ENCODE peak calls at places on chromosome 19, in four cellular contexts. H is adrenal gland, E is Peyer's patch, O is stomach. S is an unnamed sample.

GRCh38 chr19:3186891-3187661 is 1.3 kb downstream of the NCLN start:
- DNase-seq in H (no peak), E (no peak), O (no peak), S (no peak)

GRCh38 chr19:47863514-47863936 is 4.5 kb downstream of the TPRX2 start:
- DNase-seq in H (peak), E (peak), O (peak), S (peak)

GRCh38 chr19:40650749-40651305 is 39.6 kb downstream of the NUMBL start:
- DNase-seq in H (no peak), E (no peak), O (no peak), S (no peak)

GRCh38 chr19:50258918-50259372 is 55.5 kb downstream of the MYH14 start:
- DNase-seq in H (peak), E (no peak), O (peak), S (peak)

GRCh38 chr19:10252707-10253106 is 693 bp downstream of the MRPL4 start:
- DNase-seq in H (no peak), E (no peak), O (no peak), S (no peak)

GRCh38 chr19:44800461-44800860 is 8.4 kb upstream of the BCAM start:
- DNase-seq in H (peak), E (peak), O (peak), S (peak)

GRCh38 chr19:18946335-18946734 is 5.3 kb upstream of the HOMER3 start:
- DNase-seq in H (no peak), E (no peak), O (no peak), S (no peak)

GRCh38 chr19:345320-345879 is 804 bp upstream of the MIER2 start:
- DNase-seq in H (no peak), E (no peak), O (no peak), S (no peak)

GRCh38 chr19:35132254-35132653 is 2.6 kb downstream of the LGI4 start:
- DNase-seq in H (no peak), E (no peak), O (no peak), S (no peak)

DNA sequence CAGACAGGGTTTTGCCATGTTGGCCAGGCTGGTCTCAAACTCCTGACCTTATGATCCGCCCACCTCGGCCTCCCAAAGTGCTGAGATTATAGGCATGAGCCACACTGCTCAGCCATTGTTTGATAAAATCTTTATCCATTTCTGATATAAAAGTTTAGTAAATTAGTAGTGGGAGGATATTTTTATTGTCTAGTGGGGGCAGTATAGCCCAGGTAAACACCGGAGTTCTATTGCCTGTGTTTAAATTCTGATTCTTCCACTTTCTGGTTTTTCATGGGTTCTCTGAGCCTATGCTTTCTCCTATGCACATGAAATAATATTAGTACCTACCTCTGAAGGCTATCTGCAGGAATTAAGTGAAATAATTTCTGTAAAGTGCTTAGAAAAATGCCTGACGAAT is 20.1 kb upstream of the ARHGEF18 start:
- DNase-seq in H (no peak), E (no peak), O (no peak), S (no peak)
- TF ChIP-seq CTCF in H (no peak), E (no peak), O (no peak), S (no peak)

GRCh38 chr19:41847351-41848105 is 2.7 kb downstream of the DMRTC2 start:
- DNase-seq in H (no peak), E (no peak), O (no peak), S (no peak)

GRCh38 chr19:41844601-41845000 is at the start of gene LYPD4:
- DNase-seq in H (no peak), E (no peak), O (no peak), S (no peak)

GRCh38 chr19:41845051-41845590 is 279 bp downstream of the DMRTC2 start:
- DNase-seq in H (no peak), E (no peak), O (no peak), S (no peak)

GRCh38 chr19:41845001-41845050 is at the start of gene DMRTC2:
- DNase-seq in H (no peak), E (no peak), O (no peak), S (no peak)

DNA sequence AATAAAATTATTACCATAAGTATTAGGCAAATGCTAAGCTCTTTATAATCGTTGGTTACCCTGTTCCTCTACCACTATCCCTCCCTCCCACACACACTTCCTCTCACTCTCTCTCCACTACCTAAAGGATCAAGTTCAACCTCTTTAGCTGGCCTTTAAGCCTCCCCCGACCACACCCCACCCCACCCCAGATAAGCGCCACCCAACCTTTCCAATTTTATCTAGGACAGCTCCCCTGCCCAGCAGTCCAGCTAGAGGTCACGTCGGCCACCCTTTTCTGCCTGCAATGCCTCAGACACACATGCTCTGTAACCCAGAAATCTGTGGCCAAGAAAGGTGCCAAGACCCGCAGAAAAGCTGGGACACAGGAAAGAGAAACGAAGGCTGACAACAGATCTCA is 1.1 kb downstream of the LYPD4 start:
- DNase-seq in H (no peak), E (no peak), O (no peak), S (no peak)
- H3K27ac ChIP-seq in H (no peak), E (no peak), O (no peak), S (no peak)

DNA sequence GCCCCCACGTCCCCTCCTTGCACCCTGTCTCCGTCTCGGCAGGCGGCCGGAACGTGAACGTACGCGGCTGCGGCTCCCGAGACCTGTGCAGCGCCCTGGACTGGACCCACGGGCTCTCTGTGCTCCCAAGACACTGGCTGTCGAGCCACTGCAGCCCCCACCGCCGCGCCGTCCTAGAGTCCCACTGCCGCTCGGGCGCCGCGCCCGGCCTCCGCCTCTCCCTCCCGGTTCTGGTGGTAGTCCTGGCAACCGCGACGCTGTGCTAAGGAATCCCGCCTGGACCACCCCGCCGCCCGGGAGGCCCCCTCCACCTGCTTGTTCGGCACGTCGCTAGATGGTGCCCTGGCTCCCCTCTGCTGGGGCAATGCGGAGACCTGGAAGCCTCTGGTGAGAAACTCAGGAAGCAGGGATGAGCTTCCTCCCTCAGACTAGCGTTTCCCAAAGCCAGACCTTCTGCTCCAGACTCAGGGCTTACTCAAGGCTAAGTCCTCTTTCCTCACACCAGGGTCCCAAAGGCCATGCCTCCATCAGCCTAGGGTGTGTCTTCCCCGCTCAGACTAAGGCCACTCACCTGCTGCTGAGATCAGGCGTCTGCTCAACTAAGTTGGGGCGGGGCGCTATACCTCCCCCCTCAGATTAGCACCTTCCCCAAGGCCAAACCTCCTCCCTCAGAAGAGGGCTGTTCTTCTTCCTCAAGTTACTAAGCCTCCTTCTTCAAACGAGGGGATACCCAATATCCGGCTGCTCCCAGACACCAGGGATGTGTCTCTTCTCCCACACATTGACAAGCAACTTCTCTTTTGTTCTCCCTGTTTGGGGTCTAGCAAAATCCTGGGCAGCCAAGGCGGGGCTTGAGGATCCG is 16.1 kb upstream of the IRGC start:
- DNase-seq in H (no peak), E (peak), O (peak), S (peak)
- TF ChIP-seq CTCF in H (no peak), E (no peak), O (no peak), S (no peak)

GRCh38 chr19:46412983-46413261 is 442 bp downstream of the CCDC8 start:
- DNase-seq in H (no peak), E (no peak), O (no peak), S (no peak)
- H3K27ac ChIP-seq in H (peak), E (no peak), O (peak), S (no peak)

DNA sequence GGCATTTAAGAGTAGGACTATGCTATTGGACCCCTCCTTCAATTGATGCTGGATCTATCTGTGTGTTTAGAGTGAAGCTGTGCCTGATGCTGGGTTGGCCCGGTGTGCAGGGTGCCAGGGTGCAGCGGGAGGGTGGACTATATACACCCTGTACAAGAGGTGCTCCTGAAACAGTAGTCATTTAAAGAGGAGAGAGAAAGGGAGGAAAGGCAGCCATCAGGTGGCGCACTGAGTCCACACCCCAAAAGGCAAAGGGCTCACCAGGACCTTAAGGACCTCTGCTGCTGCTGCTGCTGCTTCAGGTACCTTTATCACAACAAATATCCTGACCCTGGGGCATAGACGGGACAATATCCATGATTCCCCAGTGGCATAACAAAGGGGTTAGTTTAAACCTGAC is 39.4 kb downstream of the ZNF136 start:
- DNase-seq in H (no peak), E (peak), O (peak), S (peak)
- TF ChIP-seq CTCF in H (no peak), E (no peak), O (no peak), S (peak)

S was measured in colonic mucosa.